ENCODE peak calls at places on chromosomes 1 and 21, in four cellular contexts. F, P, A and E are unnamed samples.

GRCh38 chr1:6519935-6520621 is 28.6 kb upstream of the PLEKHG5 start:
- DNase-seq in F (peak), P (peak), A (no peak), E (peak)

GRCh38 chr1:156247460-156248322 is at the start of gene PAQR6:
- DNase-seq in P (no peak), A (no peak), F (no peak), E (no peak)

GRCh38 chr1:117284408-117285215 is 73.9 kb upstream of the VTCN1 start:
- DNase-seq in P (no peak), A (no peak), F (peak), E (peak)

GRCh38 chr21:42213082-42213774 is 5.7 kb upstream of the ABCG1 start:
- DNase-seq in P (no peak), F (no peak), A (peak), E (no peak)

GRCh38 chr1:234745844-234746797 is 136.1 kb upstream of the IRF2BP2 start:
- DNase-seq in A (no peak), P (no peak), F (peak), E (no peak)

GRCh38 chr1:184597652-184598357 is 156.9 kb downstream of the EDEM3 start:
- DNase-seq in A (no peak), F (no peak), P (no peak), E (peak)

GRCh38 chr1:13759072-13759471 is 59.1 kb downstream of the PRDM2 start:
- DNase-seq in F (peak), A (no peak), P (no peak), E (peak)

GRCh38 chr1:175479521-175480342 is 263.7 kb downstream of the TNR start:
- DNase-seq in F (no peak), A (no peak), P (no peak), E (no peak)

DNA sequence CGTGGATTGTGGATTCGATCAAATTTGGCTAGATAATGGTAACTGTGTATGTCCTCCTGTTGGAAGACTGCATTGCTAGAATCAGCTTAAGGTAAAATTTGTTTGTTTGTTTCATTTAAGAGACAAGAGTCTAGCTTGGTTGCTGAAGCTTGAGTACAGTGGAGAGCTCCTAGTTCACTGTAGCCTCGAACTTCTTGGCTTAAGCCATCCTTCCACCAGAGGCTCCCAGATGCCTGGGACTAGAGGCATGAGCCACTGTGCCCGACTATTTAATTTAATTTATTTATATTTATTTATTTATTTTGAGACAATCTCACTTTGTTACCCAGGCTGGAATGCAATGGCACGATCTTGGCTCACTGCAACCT is 1.5 kb downstream of the PHACTR4 start:
- DNase-seq in A (no peak), P (no peak), F (no peak), E (no peak)
- H3K4me3 ChIP-seq in A (peak), P (peak), F (peak), E (peak)

GRCh38 chr1:163528710-163529348 is 207.1 kb downstream of the NUF2 start:
- DNase-seq in P (no peak), F (peak), A (no peak), E (no peak)
- TF ChIP-seq CTCF in P (peak), F (peak), A (no peak), E (peak)

DNA sequence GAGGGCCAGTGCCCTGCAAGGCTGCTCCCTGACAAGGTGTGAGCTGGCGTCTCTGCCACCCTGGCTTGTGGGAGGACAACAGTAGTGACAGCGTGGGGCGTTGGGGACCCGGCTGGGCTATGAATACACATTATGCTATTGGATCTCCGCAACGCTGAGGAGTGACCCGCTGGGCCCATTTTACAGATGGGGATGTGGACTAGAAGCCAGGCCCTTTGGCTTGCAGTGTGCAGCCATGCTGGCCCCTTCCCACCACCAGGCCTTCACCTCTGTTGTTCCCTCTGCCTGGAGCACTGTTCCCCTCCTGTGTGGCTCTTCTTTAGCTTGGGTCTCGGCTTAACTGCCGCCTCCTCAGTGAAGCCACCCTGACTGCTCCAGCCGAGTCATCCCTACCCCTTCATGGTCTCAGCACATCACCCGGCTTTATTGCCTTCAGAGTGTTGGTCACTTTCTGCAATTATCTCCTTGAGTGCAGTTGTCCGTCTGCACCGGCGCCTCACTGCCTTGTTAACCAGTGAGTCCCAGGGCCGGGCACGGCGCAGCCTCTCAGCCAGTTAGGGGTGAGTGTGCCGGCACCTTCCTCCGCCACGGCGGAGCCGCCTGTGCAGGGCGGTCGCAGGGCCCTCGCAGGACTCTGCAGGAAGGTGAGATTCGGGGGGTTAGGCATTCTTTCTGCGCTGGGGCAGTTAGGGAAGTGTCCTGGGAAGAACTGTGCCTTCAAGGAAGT is 84.4 kb upstream of the ACTL8 start:
- DNase-seq in F (no peak), P (no peak), A (no peak), E (no peak)
- H3K4me3 ChIP-seq in F (no peak), P (no peak), A (no peak), E (no peak)

GRCh38 chr21:22120616-22121266 is 1122.5 kb downstream of the NCAM2 start:
- DNase-seq in F (peak), P (no peak), A (no peak), E (no peak)
- TF ChIP-seq CTCF in F (peak), P (no peak), A (no peak), E (no peak)

GRCh38 chr1:109370712-109371270 is 26.9 kb downstream of the SORT1 start:
- DNase-seq in F (no peak), A (no peak), P (no peak), E (no peak)

GRCh38 chr1:109373051-109373593 is 24.6 kb downstream of the SORT1 start:
- DNase-seq in P (no peak), F (no peak), A (no peak), E (no peak)

GRCh38 chr1:109368464-109368863 is 29.3 kb downstream of the SORT1 start:
- DNase-seq in A (no peak), F (no peak), P (no peak), E (no peak)

GRCh38 chr1:109369167-109369746 is 28.5 kb downstream of the SORT1 start:
- DNase-seq in F (no peak), A (no peak), P (no peak), E (no peak)

GRCh38 chr1:109371271-109371739 is 26.4 kb downstream of the SORT1 start:
- DNase-seq in A (peak), F (peak), P (no peak), E (peak)
- H3K4me3 ChIP-seq in A (peak), F (no peak), P (no peak), E (no peak)

GRCh38 chr1:2987773-2988172 is 33.5 kb upstream of the ACTRT2 start:
- DNase-seq in P (peak), A (no peak), F (no peak), E (no peak)
- TF ChIP-seq CTCF in P (no peak), A (no peak), F (no peak), E (no peak)